ENCODE peak calls at places on chromosomes 2 and 18, in eight cellular contexts. F is NCI-H1092, U is kidney glomerular epithelial cell, Y is choroid plexus epithelial cell, M is HL-60, H is GM04503, P is fibroblast of lung, S is activated gamma-delta T cell treated with Interleukin-2 at 50 U/mL for 16 hours. V is an unnamed sample.

GRCh38 chr18:55786651-55787272 is 198.8 kb upstream of the TCF4 start:
- DNase-seq in F (no peak), U (peak), Y (no peak), M (no peak), H (no peak), P (no peak), S (no peak), V (no peak)

GRCh38 chr18:28108801-28109200 is 68.1 kb downstream of the CDH2 start:
- DNase-seq in F (no peak), U (peak), Y (peak), M (no peak), H (no peak), P (no peak), S (no peak), V (no peak)

GRCh38 chr2:48126180-48126579 is 219.9 kb upstream of the FBXO11 start:
- DNase-seq in F (no peak), U (peak), Y (peak), M (no peak), H (peak), P (peak), S (no peak), V (no peak)

GRCh38 chr2:218081063-218081462 is 12.0 kb downstream of the RUFY4 start:
- DNase-seq in F (no peak), U (no peak), Y (peak), M (peak), H (no peak), P (no peak), S (no peak), V (no peak)

GRCh38 chr2:197795277-197795676 is 9.1 kb upstream of the PLCL1 start:
- DNase-seq in F (no peak), U (no peak), Y (no peak), M (no peak), H (no peak), P (no peak), S (no peak), V (no peak)

GRCh38 chr18:68638613-68639012 is 76.3 kb downstream of the TMX3 start:
- DNase-seq in F (no peak), U (no peak), Y (no peak), M (no peak), H (no peak), P (no peak), S (no peak), V (no peak)

GRCh38 chr2:131035112-131035825 is 58.0 kb downstream of the FAM168B start:
- DNase-seq in F (no peak), U (no peak), Y (no peak), M (no peak), H (no peak), P (no peak), S (no peak), V (no peak)

GRCh38 chr2:124437811-124438210 is 412.7 kb downstream of the CNTNAP5 start:
- DNase-seq in F (no peak), U (no peak), Y (no peak), M (no peak), H (no peak), P (no peak), S (no peak), V (no peak)

GRCh38 chr2:239039479-239039861 is 191.6 kb downstream of the TWIST2 start:
- DNase-seq in F (no peak), U (no peak), Y (no peak), M (no peak), H (no peak), P (no peak), S (no peak), V (no peak)

GRCh38 chr2:45020439-45020838 is 11.2 kb upstream of the SIX2 start:
- DNase-seq in F (no peak), U (no peak), Y (no peak), M (no peak), H (no peak), P (no peak), S (no peak), V (no peak)

GRCh38 chr2:10245661-10246060 is 57.0 kb upstream of the HPCAL1 start:
- DNase-seq in F (no peak), U (no peak), Y (no peak), M (no peak), H (no peak), P (no peak), S (no peak), V (no peak)